ENCODE peak calls at places on chromosomes 6 and 20, in six cellular contexts. J is choroid plexus epithelial cell, K is heart right ventricle, O is body of pancreas, S is colonic mucosa, W is left lung. I is an unnamed sample.

GRCh38 chr6:17972978-17973622 is 14.3 kb downstream of the KIF13A start:
- DNase-seq in J (no peak), K (peak; percentile 25), W (no peak), O (no peak), S (no peak), I (no peak)

GRCh38 chr6:36114798-36115408 is 15.4 kb upstream of the MAPK13 start:
- DNase-seq in W (no peak), K (no peak), O (no peak), J (no peak), S (no peak), I (no peak)

GRCh38 chr20:63896136-63896890 is 1.4 kb downstream of the DNAJC5 start:
- DNase-seq in J (no peak), W (peak; percentile 69), O (peak; percentile 85), S (peak; percentile 74), K (peak; percentile 45), I (peak; percentile 63)

GRCh38 chr20:51077601-51078000 is 54.7 kb upstream of the KCNG1 start:
- DNase-seq in S (no peak), J (no peak), O (no peak), W (no peak), K (no peak), I (no peak)

GRCh38 chr6:110341671-110342304 is 16.4 kb downstream of the METTL24 start:
- DNase-seq in S (no peak), W (no peak), K (no peak), J (peak; percentile 68), O (no peak), I (no peak)

GRCh38 chr6:119348308-119349040 is 1.1 kb downstream of the MAN1A1 start:
- DNase-seq in W (peak; percentile 58), K (peak; percentile 21), O (peak; percentile 50), J (peak; percentile 50), S (peak; percentile 78), I (peak; percentile 79)

GRCh38 chr6:30754631-30755030 is 10.3 kb upstream of the IER3 start:
- DNase-seq in O (no peak), W (no peak), K (no peak), S (no peak), J (no peak), I (no peak)

GRCh38 chr20:4667371-4667773 is 54.3 kb upstream of the PRND start:
- DNase-seq in O (no peak), J (no peak), S (no peak), W (no peak), K (no peak), I (no peak)

GRCh38 chr20:41398408-41398807 is 31.8 kb upstream of the EMILIN3 start:
- DNase-seq in O (no peak), J (no peak), W (no peak), S (peak; percentile 55), K (peak; percentile 53), I (no peak)

GRCh38 chr6:71238351-71238750 is 50.3 kb upstream of the OGFRL1 start:
- DNase-seq in S (no peak), J (peak; percentile 54), K (no peak), W (no peak), O (no peak), I (no peak)

GRCh38 chr20:56766528-56766927 is 137.4 kb downstream of the TFAP2C start:
- DNase-seq in W (no peak), K (no peak), O (no peak), S (no peak), J (no peak), I (no peak)

GRCh38 chr20:12166053-12166717 is 248.5 kb downstream of the BTBD3 start:
- DNase-seq in O (peak; percentile 34), J (peak; percentile 92), W (no peak), S (peak; percentile 33), K (peak; percentile 70), I (no peak)

GRCh38 chr20:41249371-41249770 is 68.2 kb downstream of the ZHX3 start:
- DNase-seq in W (peak; percentile 53), K (peak; percentile 57), O (peak; percentile 35), J (peak; percentile 96), S (peak; percentile 39), I (peak; percentile 46)

GRCh38 chr6:30206799-30207618 is 6.2 kb downstream of the TRIM26 start:
- DNase-seq in S (peak; percentile 60), W (no peak), J (peak; percentile 76), O (peak; percentile 23), K (no peak), I (peak; percentile 57)

GRCh38 chr6:155004017-155004416 is 8.9 kb downstream of the TIAM2 start:
- DNase-seq in O (no peak), S (no peak), W (no peak), K (no peak), J (no peak), I (no peak)

GRCh38 chr6:14406616-14407343 is 289.2 kb downstream of the CD83 start:
- DNase-seq in W (no peak), J (no peak), S (no peak), K (peak; percentile 30), O (no peak), I (no peak)

GRCh38 chr20:43446361-43446879 is 11.3 kb upstream of the SRSF6 start:
- DNase-seq in O (no peak), W (no peak), J (no peak), K (no peak), S (no peak), I (no peak)

GRCh38 chr20:5888051-5888450 is 62.3 kb downstream of the TRMT6 start:
- DNase-seq in K (no peak), O (no peak), J (no peak), S (no peak), W (no peak), I (no peak)

GRCh38 chr6:131911951-131912350 is 39.2 kb downstream of the CCN2 start:
- DNase-seq in J (peak; percentile 67), O (no peak), S (no peak), W (no peak), K (no peak), I (no peak)

GRCh38 chr6:114471450-114471849 is 128.6 kb upstream of the HS3ST5 start:
- DNase-seq in J (no peak), W (no peak), O (no peak), S (no peak), K (no peak), I (no peak)

GRCh38 chr6:138296381-138296780 is 78.1 kb upstream of the PBOV1 start:
- DNase-seq in O (no peak), W (no peak), J (no peak), K (no peak), S (no peak), I (no peak)

DNA sequence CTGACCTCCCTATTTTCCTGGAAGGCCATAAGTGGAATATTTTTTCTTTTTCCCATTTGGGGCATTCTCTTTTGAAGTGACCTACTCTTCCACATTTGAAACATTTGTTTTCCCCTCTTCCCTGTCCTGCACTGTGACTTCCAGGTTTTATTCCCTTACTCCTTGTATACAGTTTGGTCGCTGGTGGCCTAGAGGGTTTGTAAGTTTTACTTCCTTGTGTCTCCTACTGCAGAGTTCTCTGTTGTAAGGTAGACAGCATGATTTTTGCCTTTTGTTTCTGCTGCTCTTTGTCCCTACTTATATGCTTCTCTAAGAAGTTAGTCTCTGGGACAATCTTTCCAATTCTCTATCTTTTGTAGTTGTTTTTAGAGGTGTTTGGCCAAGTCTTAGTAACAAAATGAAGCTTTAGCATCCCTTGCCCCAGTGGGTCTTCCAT is 7.4 kb upstream of the ZNFX1 start:
- DNase-seq in O (no peak), K (no peak), W (no peak), J (no peak), S (no peak), I (no peak)
- H3K4me3 ChIP-seq in O (no peak overlapping the region), K (no peak overlapping the region), W (no peak overlapping the region), J (no peak overlapping the region), S (no peak overlapping the region), I (no peak overlapping the region)

DNA sequence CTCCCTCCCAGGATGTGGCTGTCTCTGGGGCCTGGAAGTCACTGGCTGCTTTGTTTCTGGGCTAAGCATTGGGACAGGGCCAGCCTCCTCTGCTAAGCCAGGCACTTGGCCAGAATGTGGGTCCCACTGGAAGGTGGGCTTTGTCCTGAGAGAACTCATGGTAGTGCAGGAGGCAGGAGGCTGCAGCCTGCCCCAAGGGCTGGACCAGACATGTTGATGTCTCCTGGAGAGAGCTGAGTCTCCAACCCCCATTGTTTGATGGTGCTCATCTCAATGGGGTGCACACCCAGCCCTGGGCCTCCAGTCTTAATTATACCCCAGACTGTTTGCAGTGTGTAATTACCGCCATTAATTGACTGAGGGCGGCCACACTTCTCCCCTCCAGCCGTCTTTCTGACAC is 220.5 kb upstream of the PMEPA1 start:
- DNase-seq in S (no peak), J (no peak), K (no peak), W (no peak), O (no peak), I (no peak)
- H3K4me3 ChIP-seq in S (no peak overlapping the region), J (no peak overlapping the region), K (no peak overlapping the region), W (no peak overlapping the region), O (no peak overlapping the region), I (no peak overlapping the region)

DNA sequence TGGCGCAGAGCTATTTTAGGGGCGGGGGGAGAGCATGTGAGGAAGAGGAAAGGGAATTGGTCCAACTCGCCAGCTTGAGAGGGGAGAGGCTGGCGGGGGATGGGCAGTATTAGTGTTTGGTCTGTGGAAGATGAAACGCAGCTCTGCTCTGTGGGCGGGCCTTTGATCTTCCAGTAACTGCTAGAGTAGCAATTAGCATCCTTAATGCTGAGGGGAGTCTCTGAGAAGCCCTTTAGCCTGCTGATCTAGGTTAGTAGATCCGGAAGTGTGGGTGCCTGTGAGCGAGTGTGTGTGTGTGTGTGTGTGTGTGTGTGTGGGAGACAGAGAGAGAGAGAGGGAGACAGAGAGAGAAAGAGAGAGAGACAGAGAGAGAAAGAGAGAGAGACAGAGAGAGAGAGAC is 117.2 kb upstream of the BACH2 start:
- DNase-seq in J (peak; percentile 60), W (peak; percentile 57), O (peak; percentile 32), K (peak; percentile 28), S (peak; percentile 30), I (no peak)
- H3K4me3 ChIP-seq in J (peak overlapping the region; percentile 40), W (no peak overlapping the region), O (no peak overlapping the region), K (no peak overlapping the region), S (no peak overlapping the region), I (no peak overlapping the region)

DNA sequence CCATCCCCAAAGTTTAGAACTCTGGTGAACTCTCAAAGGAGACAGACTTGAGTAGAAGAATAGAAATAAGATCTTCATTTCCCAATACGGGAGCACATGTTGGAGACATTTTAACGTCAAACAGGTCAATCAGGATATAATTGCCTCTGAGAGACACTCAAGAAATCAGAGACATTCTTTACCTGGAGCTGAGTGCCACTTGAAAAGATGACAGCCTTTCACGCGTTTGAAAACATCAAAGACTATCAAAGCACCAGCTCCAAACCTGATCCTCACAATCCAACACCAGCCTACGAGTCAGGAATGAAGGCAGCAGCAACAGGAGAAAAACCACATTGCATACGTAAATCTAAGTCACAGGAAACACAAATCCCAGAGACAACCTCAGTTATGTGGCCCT is 571.5 kb upstream of the CDH4 start:
- DNase-seq in J (no peak), K (no peak), S (no peak), O (no peak), W (no peak), I (no peak)
- H3K4me3 ChIP-seq in J (no peak overlapping the region), K (no peak overlapping the region), S (no peak overlapping the region), O (no peak overlapping the region), W (no peak overlapping the region), I (no peak overlapping the region)